ENCODE peak calls at places on chromosome 19, in four cellular contexts. J, W, T and I are unnamed samples.

GRCh38 chr19:6232567-6232966 is 47.2 kb downstream of the MLLT1 start:
- DNase-seq in T (no peak), J (no peak), W (peak; percentile 89), I (peak; percentile 73)

GRCh38 chr19:35045667-35046300 is 4.3 kb downstream of the HPN start:
- DNase-seq in T (no peak), W (no peak), J (no peak), I (no peak)

GRCh38 chr19:51002542-51003311 is 1.3 kb upstream of the KLK8 start:
- DNase-seq in T (no peak), J (peak; percentile 99), W (no peak), I (no peak)

GRCh38 chr19:52961981-52962380 is 700 bp downstream of the ZNF816 start:
- DNase-seq in J (no peak), T (no peak), W (no peak), I (no peak)

GRCh38 chr19:49590971-49591730 is at the start of gene PRR12:
- DNase-seq in T (peak; percentile 84), J (no peak), W (peak; percentile 36), I (no peak)

GRCh38 chr19:27740396-27740795 is 1472.6 kb downstream of the UQCRFS1 start:
- DNase-seq in T (no peak), W (no peak), J (no peak), I (no peak)

GRCh38 chr19:1935484-1936208 is 5.3 kb upstream of the CSNK1G2 start:
- DNase-seq in J (peak; percentile 68), T (no peak), W (no peak), I (no peak)

GRCh38 chr19:2039082-2039958 is 11.7 kb downstream of the MKNK2 start:
- DNase-seq in W (no peak), J (no peak), T (peak; percentile 64), I (no peak)

GRCh38 chr19:42207767-42208259 is 9.7 kb downstream of the DEDD2 start:
- DNase-seq in W (peak; percentile 26), T (no peak), J (no peak), I (peak; percentile 47)

GRCh38 chr19:35395762-35396199 is 24.9 kb downstream of the GPR42 start:
- DNase-seq in W (no peak), T (no peak), J (no peak), I (no peak)

GRCh38 chr19:12779162-12779993 is 4.0 kb upstream of the HOOK2 start:
- DNase-seq in T (no peak), W (peak; percentile 83), J (no peak), I (no peak)

GRCh38 chr19:18223860-18224524 is 2.2 kb downstream of the PDE4C start:
- DNase-seq in J (peak; percentile 49), T (peak; percentile 77), W (no peak), I (no peak)

GRCh38 chr19:756232-756631 is 5.3 kb downstream of the MISP start:
- DNase-seq in W (no peak), J (peak; percentile 73), T (no peak), I (no peak)

GRCh38 chr19:15779756-15780476 is 7.5 kb upstream of the OR10H5 start:
- DNase-seq in J (no peak), T (no peak), W (no peak), I (no peak)

GRCh38 chr19:32550666-32551065 is 30.3 kb upstream of the PDCD5 start:
- DNase-seq in W (no peak), T (no peak), J (no peak), I (no peak)

GRCh38 chr19:24053601-24054000 is 33.4 kb upstream of the ZNF254 start:
- DNase-seq in T (no peak), J (no peak), W (no peak), I (no peak)

GRCh38 chr19:23917856-23918255 is 3.2 kb downstream of the ZNF726 start:
- DNase-seq in J (no peak), T (no peak), W (no peak), I (peak; percentile 2)

GRCh38 chr19:1210227-1210538 is 4.6 kb downstream of the STK11 start:
- DNase-seq in W (no peak), J (no peak), T (no peak), I (no peak)

GRCh38 chr19:2282062-2282861 is at the start of gene PEAK3:
- DNase-seq in W (no peak), T (peak; percentile 92), J (no peak), I (no peak)

GRCh38 chr19:4058696-4059492 is 7.8 kb downstream of the ZBTB7A start:
- DNase-seq in W (no peak), J (no peak), T (no peak), I (no peak)

GRCh38 chr19:15331419-15332310 is 674 bp downstream of the BRD4 start:
- DNase-seq in W (no peak), T (peak; percentile 85), J (no peak), I (no peak)

GRCh38 chr19:31427857-31428256 is 78.6 kb upstream of the TSHZ3 start:
- DNase-seq in T (no peak), W (no peak), J (no peak), I (no peak)

GRCh38 chr19:53308339-53308811 is 25.2 kb upstream of the ZNF845 start:
- DNase-seq in T (peak; percentile 70), W (no peak), J (no peak), I (no peak)

GRCh38 chr19:29308977-29309520 is 96.1 kb upstream of the UQCRFS1 start:
- DNase-seq in W (no peak), T (no peak), J (no peak), I (no peak)

GRCh38 chr19:6374179-6374709 is 1.5 kb downstream of the PSPN start:
- DNase-seq in T (no peak), J (no peak), W (no peak), I (no peak)

GRCh38 chr19:29521291-29522075 is 4.3 kb upstream of the VSTM2B start:
- DNase-seq in T (peak; percentile 34), J (no peak), W (no peak), I (no peak)

GRCh38 chr19:31262673-31263308 is 86.4 kb downstream of the TSHZ3 start:
- DNase-seq in W (no peak), J (no peak), T (no peak), I (no peak)

GRCh38 chr19:36686365-36687213 is 823 bp upstream of the ZNF567 start:
- DNase-seq in W (no peak), J (no peak), T (no peak), I (no peak)

GRCh38 chr19:5103061-5103701 is 134.3 kb downstream of the KDM4B start:
- DNase-seq in W (peak; percentile 68), J (no peak), T (no peak), I (no peak)

GRCh38 chr19:28543244-28543776 is 669.6 kb downstream of the UQCRFS1 start:
- DNase-seq in W (no peak), J (no peak), T (no peak), I (no peak)

GRCh38 chr19:54345938-54346386 is 7.0 kb upstream of the LILRA4 start:
- DNase-seq in J (no peak), T (peak; percentile 20), W (no peak), I (no peak)

GRCh38 chr19:39949026-39949747 is 14.8 kb upstream of the FCGBP start:
- DNase-seq in T (no peak), J (no peak), W (no peak), I (no peak)

GRCh38 chr19:17803264-17803896 is 8.4 kb downstream of the B3GNT3 start:
- DNase-seq in J (no peak), T (no peak), W (no peak), I (no peak)

GRCh38 chr19:41564515-41565383 is 11.2 kb upstream of the CEACAM21 start:
- DNase-seq in W (no peak), J (no peak), T (no peak), I (no peak)

GRCh38 chr19:6802336-6803035 is 30.0 kb downstream of the VAV1 start:
- DNase-seq in J (peak; percentile 19), T (peak; percentile 74), W (no peak), I (no peak)

GRCh38 chr19:17220207-17220758 is 5.1 kb downstream of the USE1 start:
- DNase-seq in J (no peak), T (no peak), W (peak; percentile 43), I (no peak)

GRCh38 chr19:51462276-51462675 is 4.0 kb upstream of the SIGLEC8 start:
- DNase-seq in T (no peak), W (no peak), J (no peak), I (no peak)

DNA sequence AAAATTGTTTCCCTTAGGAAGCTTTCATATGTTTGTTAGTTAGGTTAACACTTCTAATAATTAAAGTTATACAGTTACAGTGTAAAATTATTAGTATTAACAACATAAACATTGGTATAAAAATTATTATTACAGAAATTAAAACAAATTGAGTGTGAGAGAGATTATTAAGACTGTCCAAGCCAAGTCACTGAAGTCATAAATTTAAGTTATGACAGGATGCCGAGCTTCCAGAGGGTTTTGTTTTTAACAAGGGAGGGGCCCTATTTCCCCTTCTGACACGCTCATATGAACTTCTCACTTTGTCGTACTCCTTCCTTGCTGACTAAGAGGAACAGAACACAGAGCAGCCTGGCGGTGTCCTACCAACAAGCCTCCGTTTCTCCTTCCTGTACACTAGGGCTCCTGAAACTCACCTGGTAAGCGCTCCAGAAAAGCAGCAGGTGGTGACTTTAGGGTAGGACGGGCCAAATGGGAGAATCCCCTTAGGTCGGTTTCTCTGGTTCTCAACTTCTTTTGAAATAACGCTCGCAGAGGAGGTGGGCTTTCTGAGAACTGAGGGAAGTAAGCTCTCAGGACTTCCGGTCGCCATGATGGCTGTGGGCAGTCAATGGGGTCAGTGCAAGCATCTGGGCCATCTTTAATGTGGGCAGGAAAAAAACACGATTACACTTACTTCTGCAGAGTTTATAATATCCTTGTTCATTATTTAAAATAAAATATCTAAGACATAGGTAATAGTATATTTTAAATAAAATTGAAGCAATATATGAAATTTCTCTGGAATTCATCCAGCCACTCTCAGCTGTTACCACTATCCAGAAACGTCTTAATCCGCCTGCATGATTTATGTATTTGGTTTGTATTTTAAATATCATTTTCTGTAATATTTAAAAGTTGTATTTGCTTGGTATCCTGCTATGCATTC is at the start of gene CARD8:
- DNase-seq in W (peak; percentile 76), T (peak; percentile 87), J (peak; percentile 84), I (peak; percentile 58)
- TF ChIP-seq CTCF in W (peak; percentile 19), T (no peak), J (no peak), I (no peak)

GRCh38 chr19:38376576-38376975 is 2.2 kb downstream of the PSMD8 start:
- DNase-seq in W (no peak), T (no peak), J (no peak), I (no peak)
- H3K4me3 ChIP-seq in W (no peak overlapping the region), T (no peak overlapping the region), J (no peak overlapping the region), I (no peak overlapping the region)

DNA sequence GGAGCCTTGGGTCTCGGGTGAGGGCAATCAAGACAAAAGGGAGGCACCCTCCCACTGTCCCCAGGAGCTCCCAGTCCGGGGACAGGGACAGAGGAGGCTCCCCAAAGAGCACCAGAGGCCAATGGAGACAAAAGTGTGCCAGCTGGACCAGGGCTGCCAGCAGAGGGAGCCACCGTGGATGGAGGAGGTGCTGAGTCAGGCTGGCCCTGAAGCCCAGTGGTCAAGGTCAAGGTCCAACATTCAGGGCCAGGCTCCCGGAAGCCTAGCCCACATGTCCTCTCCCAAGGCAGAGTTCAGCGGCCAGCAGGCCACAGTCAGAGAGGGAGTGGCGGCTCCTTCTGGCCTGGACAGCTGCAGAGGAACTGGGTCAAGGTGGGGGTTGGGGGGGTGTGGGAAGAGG is 8.4 kb downstream of the COL5A3 start:
- DNase-seq in J (no peak), T (no peak), W (no peak), I (no peak)
- TF ChIP-seq CTCF in J (peak; percentile 32), T (peak; percentile 33), W (peak; percentile 29), I (peak; percentile 24)

DNA sequence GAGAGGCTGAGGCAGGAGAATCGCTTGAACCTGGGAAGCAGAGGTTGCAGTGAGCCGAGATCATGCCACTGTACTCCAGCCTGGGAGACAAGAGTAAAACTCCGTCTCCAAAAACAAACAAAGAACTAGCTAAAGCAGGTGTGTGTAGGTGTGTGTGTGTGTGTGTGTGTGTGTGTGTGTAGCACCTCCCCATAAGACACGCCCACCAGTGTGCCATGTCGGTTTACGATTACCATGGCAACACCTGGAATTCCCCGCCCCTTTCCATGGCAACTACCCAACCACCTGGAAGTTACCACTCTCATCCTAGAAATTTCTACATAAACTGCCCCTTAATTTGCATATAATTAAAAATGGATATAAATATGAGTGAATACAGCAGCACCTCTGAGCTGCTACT is 81.0 kb upstream of the ADGRE5 start:
- DNase-seq in W (no peak), J (peak; percentile 55), T (no peak), I (no peak)
- H3K4me3 ChIP-seq in W (no peak overlapping the region), J (no peak overlapping the region), T (no peak overlapping the region), I (no peak overlapping the region)